ENCODE peak calls at places on chromosomes 2 and 18, in nine cellular contexts. One of them, this sample, is unnamed. For H3K27me3, the result is how much of the 10 kb centered on the place peaks cover.

GRCh38 chr2:28276076-28276618 is 116.5 kb upstream of the FOSL2 start:
- DNase-seq in body of pancreas: no peak
- DNase-seq in uterus: peak
- DNase-seq in tibial artery: no peak
- DNase-seq in fibroblast of lung: peak
- DNase-seq in aorta: no peak
- DNase-seq in AG04450: peak
- DNase-seq in heart right ventricle: no peak
- DNase-seq in CD8-positive, alpha-beta T cell: no peak
- DNase-seq in this sample: no peak

GRCh38 chr2:223674998-223675609 is 72.9 kb upstream of the SCG2 start:
- DNase-seq in tibial artery: no peak
- DNase-seq in uterus: no peak
- DNase-seq in aorta: no peak
- DNase-seq in AG04450: no peak
- DNase-seq in body of pancreas: peak
- DNase-seq in CD8-positive, alpha-beta T cell: no peak
- DNase-seq in fibroblast of lung: peak
- DNase-seq in heart right ventricle: no peak
- DNase-seq in this sample: peak

GRCh38 chr2:216219866-216220265 is 110.7 kb downstream of the XRCC5 start:
- DNase-seq in body of pancreas: no peak
- DNase-seq in aorta: no peak
- DNase-seq in heart right ventricle: no peak
- DNase-seq in CD8-positive, alpha-beta T cell: no peak
- DNase-seq in AG04450: no peak
- DNase-seq in tibial artery: no peak
- DNase-seq in uterus: no peak
- DNase-seq in fibroblast of lung: no peak
- DNase-seq in this sample: no peak

GRCh38 chr2:227862741-227863588 is 8.5 kb upstream of the DAW1 start:
- DNase-seq in tibial artery: peak
- DNase-seq in heart right ventricle: no peak
- DNase-seq in AG04450: peak
- DNase-seq in aorta: no peak
- DNase-seq in fibroblast of lung: peak
- DNase-seq in CD8-positive, alpha-beta T cell: no peak
- DNase-seq in body of pancreas: no peak
- DNase-seq in uterus: no peak
- DNase-seq in this sample: no peak

GRCh38 chr2:66283776-66284175 is 151.1 kb upstream of the MEIS1 start:
- DNase-seq in CD8-positive, alpha-beta T cell: no peak
- DNase-seq in tibial artery: no peak
- DNase-seq in aorta: no peak
- DNase-seq in heart right ventricle: no peak
- DNase-seq in uterus: no peak
- DNase-seq in fibroblast of lung: no peak
- DNase-seq in AG04450: no peak
- DNase-seq in body of pancreas: no peak
- DNase-seq in this sample: no peak

GRCh38 chr2:18413794-18414396 is 146.6 kb downstream of the RDH14 start:
- DNase-seq in AG04450: peak
- DNase-seq in tibial artery: peak
- DNase-seq in CD8-positive, alpha-beta T cell: no peak
- DNase-seq in heart right ventricle: peak
- DNase-seq in fibroblast of lung: peak
- DNase-seq in aorta: peak
- DNase-seq in body of pancreas: no peak
- DNase-seq in uterus: peak
- DNase-seq in this sample: no peak

GRCh38 chr18:39198376-39198775 is 1632.8 kb upstream of the CELF4 start:
- DNase-seq in CD8-positive, alpha-beta T cell: no peak
- DNase-seq in fibroblast of lung: peak
- DNase-seq in body of pancreas: no peak
- DNase-seq in aorta: no peak
- DNase-seq in uterus: no peak
- DNase-seq in heart right ventricle: no peak
- DNase-seq in AG04450: no peak
- DNase-seq in tibial artery: no peak
- DNase-seq in this sample: peak

GRCh38 chr2:23791030-23791429 is 135.9 kb downstream of the ATAD2B start:
- DNase-seq in body of pancreas: no peak
- DNase-seq in CD8-positive, alpha-beta T cell: no peak
- DNase-seq in fibroblast of lung: peak
- DNase-seq in uterus: no peak
- DNase-seq in aorta: no peak
- DNase-seq in heart right ventricle: no peak
- DNase-seq in AG04450: peak
- DNase-seq in tibial artery: no peak
- DNase-seq in this sample: no peak

GRCh38 chr2:31578316-31578715 is 2.4 kb downstream of the SRD5A2 start:
- DNase-seq in heart right ventricle: no peak
- DNase-seq in CD8-positive, alpha-beta T cell: no peak
- DNase-seq in uterus: no peak
- DNase-seq in tibial artery: no peak
- DNase-seq in AG04450: no peak
- DNase-seq in fibroblast of lung: no peak
- DNase-seq in body of pancreas: no peak
- DNase-seq in aorta: no peak
- DNase-seq in this sample: no peak

GRCh38 chr2:142707318-142707717 is 170.1 kb upstream of the KYNU start:
- DNase-seq in heart right ventricle: no peak
- DNase-seq in AG04450: no peak
- DNase-seq in tibial artery: no peak
- DNase-seq in aorta: no peak
- DNase-seq in CD8-positive, alpha-beta T cell: no peak
- DNase-seq in body of pancreas: no peak
- DNase-seq in fibroblast of lung: no peak
- DNase-seq in uterus: no peak
- DNase-seq in this sample: no peak

GRCh38 chr2:231786177-231786916 is at the start of gene COPS7B:
- DNase-seq in CD8-positive, alpha-beta T cell: peak
- DNase-seq in uterus: peak
- DNase-seq in heart right ventricle: peak
- DNase-seq in fibroblast of lung: peak
- DNase-seq in body of pancreas: peak
- DNase-seq in AG04450: peak
- DNase-seq in tibial artery: peak
- DNase-seq in aorta: peak
- DNase-seq in this sample: peak

GRCh38 chr2:231785413-231785812 is 832 bp upstream of the COPS7B start:
- DNase-seq in AG04450: no peak
- DNase-seq in fibroblast of lung: no peak
- DNase-seq in uterus: no peak
- DNase-seq in CD8-positive, alpha-beta T cell: no peak
- DNase-seq in aorta: no peak
- DNase-seq in tibial artery: no peak
- DNase-seq in body of pancreas: no peak
- DNase-seq in heart right ventricle: no peak
- DNase-seq in this sample: no peak

GRCh38 chr2:231785822-231786176 is 446 bp upstream of the COPS7B start:
- DNase-seq in CD8-positive, alpha-beta T cell: no peak
- DNase-seq in aorta: no peak
- DNase-seq in AG04450: no peak
- DNase-seq in tibial artery: no peak
- DNase-seq in body of pancreas: no peak
- DNase-seq in uterus: no peak
- DNase-seq in heart right ventricle: no peak
- DNase-seq in fibroblast of lung: no peak
- DNase-seq in this sample: no peak

GRCh38 chr2:231791107-231791506 is 4.9 kb downstream of the COPS7B start:
- DNase-seq in aorta: no peak
- DNase-seq in heart right ventricle: no peak
- DNase-seq in body of pancreas: no peak
- DNase-seq in uterus: no peak
- DNase-seq in fibroblast of lung: no peak
- DNase-seq in tibial artery: no peak
- DNase-seq in CD8-positive, alpha-beta T cell: no peak
- DNase-seq in AG04450: no peak
- DNase-seq in this sample: no peak

DNA sequence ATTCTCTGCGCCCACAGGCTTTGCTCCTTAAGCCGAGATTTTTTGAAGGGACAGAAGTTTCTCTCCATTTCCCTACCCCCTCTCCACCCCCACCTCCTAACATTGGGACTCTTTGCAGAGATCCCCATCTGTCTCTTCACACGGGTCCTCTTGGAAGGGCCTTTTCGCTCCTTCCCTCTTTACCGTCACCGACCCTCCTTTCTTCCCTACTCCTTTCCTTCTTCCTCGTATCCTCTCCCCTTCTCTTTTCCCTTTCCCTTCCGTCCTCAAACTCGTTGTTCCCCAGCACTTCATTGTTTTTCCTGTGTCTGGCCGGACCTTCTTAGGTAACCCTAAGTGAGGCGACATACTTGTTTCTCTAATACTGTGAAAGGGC is 660 bp downstream of the COPS7B start:
- DNase-seq in fibroblast of lung: no peak
- DNase-seq in heart right ventricle: no peak
- DNase-seq in uterus: no peak
- DNase-seq in tibial artery: no peak
- DNase-seq in aorta: no peak
- DNase-seq in body of pancreas: no peak
- DNase-seq in AG04450: no peak
- DNase-seq in CD8-positive, alpha-beta T cell: no peak
- DNase-seq in this sample: no peak
- H3K27ac ChIP-seq in fibroblast of lung: no peak
- H3K27ac ChIP-seq in heart right ventricle: peak
- H3K27ac ChIP-seq in uterus: peak
- H3K27ac ChIP-seq in tibial artery: peak
- H3K27ac ChIP-seq in aorta: no peak
- H3K27ac ChIP-seq in body of pancreas: peak
- H3K27ac ChIP-seq in AG04450: peak
- H3K27ac ChIP-seq in CD8-positive, alpha-beta T cell: peak
- H3K27ac ChIP-seq in this sample: peak

DNA sequence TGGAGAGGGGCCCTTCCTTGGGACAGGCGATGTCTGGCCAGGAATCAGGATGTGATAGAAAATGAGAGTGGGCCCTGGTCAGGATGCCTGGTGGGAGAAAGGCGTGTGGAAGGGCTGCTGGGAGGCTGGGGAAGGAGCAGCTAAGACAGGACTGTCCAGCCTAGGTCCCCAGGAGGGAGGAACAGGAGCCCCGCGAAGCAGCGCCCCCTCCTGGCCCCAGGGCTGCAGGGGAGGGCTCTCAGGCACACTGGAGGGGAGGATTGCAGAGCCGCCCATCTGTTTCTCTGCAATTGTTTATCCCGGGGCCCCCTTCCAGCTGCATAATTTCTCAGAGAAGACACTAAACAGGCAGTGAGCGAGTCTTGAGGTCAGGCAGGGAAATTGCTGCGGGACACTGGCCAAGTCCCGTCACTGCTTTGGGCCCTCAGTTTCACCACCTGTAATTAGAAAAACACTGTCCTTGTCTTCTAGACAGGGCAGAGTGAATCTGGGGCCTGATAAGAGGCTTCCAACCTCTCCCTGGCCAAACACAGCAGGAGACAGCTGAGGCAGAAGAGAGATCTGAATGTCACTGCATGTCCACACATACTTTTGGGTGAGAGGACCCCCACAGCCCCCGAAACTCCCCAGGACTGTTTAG is 3.9 kb upstream of the NPPC start:
- DNase-seq in body of pancreas: no peak
- DNase-seq in AG04450: no peak
- DNase-seq in aorta: no peak
- DNase-seq in heart right ventricle: peak
- DNase-seq in tibial artery: no peak
- DNase-seq in uterus: peak
- DNase-seq in fibroblast of lung: no peak
- DNase-seq in CD8-positive, alpha-beta T cell: no peak
- DNase-seq in this sample: peak
- H3K27me3 ChIP-seq in body of pancreas: under half
- H3K27me3 ChIP-seq in AG04450: half or more
- H3K27me3 ChIP-seq in aorta: under half
- H3K27me3 ChIP-seq in heart right ventricle: half or more
- H3K27me3 ChIP-seq in tibial artery: half or more
- H3K27me3 ChIP-seq in uterus: under half
- H3K27me3 ChIP-seq in fibroblast of lung: under half
- H3K27me3 ChIP-seq in CD8-positive, alpha-beta T cell: under half
- H3K27me3 ChIP-seq in this sample: under half

DNA sequence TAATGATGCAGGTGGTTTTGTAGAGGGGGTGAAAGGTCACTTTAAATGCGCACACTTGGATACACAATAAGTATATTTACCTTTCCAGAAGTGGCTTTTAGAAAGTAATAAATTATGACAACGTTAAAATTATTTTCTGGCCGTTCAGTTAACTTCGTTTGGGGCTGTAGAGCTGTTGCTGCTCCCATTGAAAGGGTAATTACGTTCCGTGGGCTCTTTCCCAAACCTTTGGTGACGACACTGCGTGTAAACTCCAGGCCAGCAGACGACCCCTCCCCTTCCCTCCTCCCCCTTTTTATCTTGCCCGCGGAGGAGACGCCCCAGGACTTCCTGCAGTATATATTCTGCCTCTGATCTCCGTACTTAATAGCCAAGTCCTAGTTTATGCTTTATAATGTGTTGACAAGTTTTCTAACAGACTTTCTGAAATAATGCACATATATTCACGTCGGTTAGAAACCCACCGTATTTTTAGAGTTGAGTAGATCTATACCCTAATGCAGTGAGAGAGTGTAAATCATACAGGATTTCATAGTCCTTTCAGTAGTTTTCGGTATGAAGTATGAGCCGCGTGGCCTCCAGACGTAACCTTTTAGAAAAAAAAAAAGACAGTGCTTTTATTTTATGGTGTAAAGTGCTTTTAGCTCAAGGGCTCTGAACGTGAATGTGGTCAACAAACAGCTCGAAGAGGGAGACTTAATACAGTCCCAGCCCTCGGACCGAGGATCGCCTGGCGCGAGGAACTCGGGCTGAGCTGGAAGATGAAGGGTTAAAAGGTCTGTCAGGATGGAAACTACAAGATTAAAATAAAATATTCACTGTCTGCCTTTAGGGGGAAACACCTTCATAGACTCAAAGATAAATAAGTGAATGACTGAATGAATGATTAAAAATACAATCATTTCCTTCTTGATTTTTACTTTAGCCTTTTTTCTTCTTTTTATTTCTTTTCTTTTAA is 3.8 kb upstream of the BCL11A start:
- DNase-seq in aorta: no peak
- DNase-seq in AG04450: no peak
- DNase-seq in body of pancreas: no peak
- DNase-seq in tibial artery: no peak
- DNase-seq in CD8-positive, alpha-beta T cell: no peak
- DNase-seq in heart right ventricle: no peak
- DNase-seq in fibroblast of lung: no peak
- DNase-seq in uterus: no peak
- DNase-seq in this sample: no peak
- H3K27ac ChIP-seq in aorta: no peak
- H3K27ac ChIP-seq in AG04450: no peak
- H3K27ac ChIP-seq in body of pancreas: no peak
- H3K27ac ChIP-seq in tibial artery: no peak
- H3K27ac ChIP-seq in CD8-positive, alpha-beta T cell: no peak
- H3K27ac ChIP-seq in heart right ventricle: no peak
- H3K27ac ChIP-seq in fibroblast of lung: no peak
- H3K27ac ChIP-seq in uterus: no peak
- H3K27ac ChIP-seq in this sample: no peak

GRCh38 chr2:43198263-43198662 is 28.1 kb downstream of the ZFP36L2 start:
- DNase-seq in tibial artery: no peak
- DNase-seq in body of pancreas: no peak
- DNase-seq in heart right ventricle: no peak
- DNase-seq in aorta: no peak
- DNase-seq in fibroblast of lung: no peak
- DNase-seq in uterus: no peak
- DNase-seq in AG04450: no peak
- DNase-seq in CD8-positive, alpha-beta T cell: no peak
- DNase-seq in this sample: no peak
- H3K27me3 ChIP-seq in tibial artery: under half
- H3K27me3 ChIP-seq in body of pancreas: under half
- H3K27me3 ChIP-seq in heart right ventricle: under half
- H3K27me3 ChIP-seq in aorta: under half
- H3K27me3 ChIP-seq in fibroblast of lung: under half
- H3K27me3 ChIP-seq in uterus: under half
- H3K27me3 ChIP-seq in AG04450: under half
- H3K27me3 ChIP-seq in CD8-positive, alpha-beta T cell: under half
- H3K27me3 ChIP-seq in this sample: under half